ENCODE peak calls at places on chromosomes 2 and 18, in seven cellular contexts. One of them, this sample, is unnamed. For H3K27me3, the result is how much of the 10 kb centered on the place peaks cover.

GRCh38 chr2:115359550-115359949 is 917.1 kb downstream of the DPP10 start:
- DNase-seq in SK-N-SH: no peak
- DNase-seq in HCT116: no peak
- DNase-seq in GM12878: no peak
- DNase-seq in HepG2: no peak
- DNase-seq in K562: no peak
- DNase-seq in H1: no peak
- DNase-seq in this sample: no peak

GRCh38 chr2:128405981-128406601 is 87.4 kb upstream of the HS6ST1 start:
- DNase-seq in SK-N-SH: peak
- DNase-seq in HCT116: no peak
- DNase-seq in GM12878: no peak
- DNase-seq in HepG2: no peak
- DNase-seq in K562: no peak
- DNase-seq in H1: no peak
- DNase-seq in this sample: no peak

GRCh38 chr2:54052825-54053718 is 62.3 kb upstream of the ACYP2 start:
- DNase-seq in SK-N-SH: no peak
- DNase-seq in HCT116: no peak
- DNase-seq in GM12878: no peak
- DNase-seq in HepG2: no peak
- DNase-seq in K562: no peak
- DNase-seq in H1: no peak
- DNase-seq in this sample: peak

GRCh38 chr2:106095478-106096392 is 98.4 kb downstream of the UXS1 start:
- DNase-seq in SK-N-SH: no peak
- DNase-seq in HCT116: no peak
- DNase-seq in GM12878: no peak
- DNase-seq in HepG2: no peak
- DNase-seq in K562: no peak
- DNase-seq in H1: no peak
- DNase-seq in this sample: no peak

GRCh38 chr2:20065885-20066602 is 14.6 kb upstream of the LAPTM4A start:
- DNase-seq in SK-N-SH: peak
- DNase-seq in HCT116: no peak
- DNase-seq in GM12878: no peak
- DNase-seq in HepG2: peak
- DNase-seq in K562: no peak
- DNase-seq in H1: no peak
- DNase-seq in this sample: no peak

GRCh38 chr18:69883781-69884180 is 63.9 kb downstream of the CD226 start:
- DNase-seq in SK-N-SH: no peak
- DNase-seq in HCT116: no peak
- DNase-seq in GM12878: no peak
- DNase-seq in HepG2: no peak
- DNase-seq in K562: no peak
- DNase-seq in H1: no peak
- DNase-seq in this sample: no peak

GRCh38 chr2:206176886-206177285 is 17.2 kb downstream of the EEF1B2 start:
- DNase-seq in SK-N-SH: no peak
- DNase-seq in HCT116: no peak
- DNase-seq in GM12878: no peak
- DNase-seq in HepG2: no peak
- DNase-seq in K562: no peak
- DNase-seq in H1: no peak
- DNase-seq in this sample: no peak

GRCh38 chr2:47008381-47009280 is 93.0 kb upstream of the MCFD2 start:
- DNase-seq in SK-N-SH: peak
- DNase-seq in HCT116: no peak
- DNase-seq in GM12878: no peak
- DNase-seq in HepG2: peak
- DNase-seq in K562: no peak
- DNase-seq in H1: no peak
- DNase-seq in this sample: peak

GRCh38 chr18:79951545-79952456 is at the start of gene SLC66A2:
- DNase-seq in SK-N-SH: peak
- DNase-seq in HCT116: peak
- DNase-seq in GM12878: no peak
- DNase-seq in HepG2: peak
- DNase-seq in K562: peak
- DNase-seq in H1: peak
- DNase-seq in this sample: no peak

GRCh38 chr18:57142361-57142760 is 4.5 kb upstream of the BOD1L2 start:
- DNase-seq in SK-N-SH: no peak
- DNase-seq in HCT116: no peak
- DNase-seq in GM12878: no peak
- DNase-seq in HepG2: no peak
- DNase-seq in K562: no peak
- DNase-seq in H1: no peak
- DNase-seq in this sample: no peak

GRCh38 chr18:8121942-8122480 is 487.2 kb upstream of the RAB12 start:
- DNase-seq in SK-N-SH: no peak
- DNase-seq in HCT116: peak
- DNase-seq in GM12878: no peak
- DNase-seq in HepG2: no peak
- DNase-seq in K562: no peak
- DNase-seq in H1: no peak
- DNase-seq in this sample: peak

GRCh38 chr2:8402222-8402621 is 279.6 kb upstream of the ID2 start:
- DNase-seq in SK-N-SH: no peak
- DNase-seq in HCT116: no peak
- DNase-seq in GM12878: no peak
- DNase-seq in HepG2: no peak
- DNase-seq in K562: no peak
- DNase-seq in H1: no peak
- DNase-seq in this sample: no peak

GRCh38 chr2:162344617-162344950 is 652 bp downstream of the GCA start:
- DNase-seq in SK-N-SH: no peak
- DNase-seq in HCT116: no peak
- DNase-seq in GM12878: no peak
- DNase-seq in HepG2: peak
- DNase-seq in K562: no peak
- DNase-seq in H1: no peak
- DNase-seq in this sample: no peak

GRCh38 chr2:43507137-43507536 is 88.7 kb downstream of the THADA start:
- DNase-seq in SK-N-SH: no peak
- DNase-seq in HCT116: no peak
- DNase-seq in GM12878: no peak
- DNase-seq in HepG2: peak
- DNase-seq in K562: no peak
- DNase-seq in H1: no peak
- DNase-seq in this sample: no peak

GRCh38 chr2:120702061-120702460 is 33.6 kb upstream of the GLI2 start:
- DNase-seq in SK-N-SH: no peak
- DNase-seq in HCT116: no peak
- DNase-seq in GM12878: no peak
- DNase-seq in HepG2: no peak
- DNase-seq in K562: no peak
- DNase-seq in H1: no peak
- DNase-seq in this sample: no peak

GRCh38 chr2:231614559-231615057 is 21.9 kb downstream of the TEX44 start:
- DNase-seq in SK-N-SH: peak
- DNase-seq in HCT116: no peak
- DNase-seq in GM12878: no peak
- DNase-seq in HepG2: no peak
- DNase-seq in K562: no peak
- DNase-seq in H1: peak
- DNase-seq in this sample: no peak

DNA sequence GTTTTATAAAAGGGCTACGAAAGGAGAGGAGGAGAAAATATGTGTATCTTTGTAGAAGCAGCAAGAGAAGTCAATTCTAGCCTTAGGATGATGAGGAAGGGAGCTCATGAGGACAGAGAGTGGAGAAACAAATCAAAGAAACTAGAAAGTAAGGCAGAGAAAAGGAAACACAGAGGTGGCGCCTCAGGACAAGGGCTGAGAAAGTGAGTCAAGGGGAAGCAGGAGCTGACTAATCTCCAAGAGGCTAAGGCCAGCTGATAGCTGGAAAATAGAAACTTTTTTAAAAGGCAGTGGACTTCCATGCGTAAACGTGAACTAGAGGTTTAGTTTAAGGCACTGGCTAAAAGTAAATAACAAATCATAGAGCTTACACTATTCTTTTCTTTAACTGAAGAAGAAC is 173.3 kb downstream of the ANKRD44 start:
- DNase-seq in SK-N-SH: no peak
- DNase-seq in HCT116: no peak
- DNase-seq in GM12878: no peak
- DNase-seq in HepG2: no peak
- DNase-seq in K562: no peak
- DNase-seq in H1: no peak
- DNase-seq in this sample: no peak
- TF ChIP-seq YY1 in SK-N-SH: no peak
- TF ChIP-seq YY1 in HCT116: no peak
- TF ChIP-seq YY1 in GM12878: no peak
- TF ChIP-seq YY1 in HepG2: no peak
- TF ChIP-seq YY1 in K562: no peak
- TF ChIP-seq YY1 in H1: no peak
- TF ChIP-seq YY1 in this sample: no peak

GRCh38 chr18:35345460-35345921 is 1.3 kb upstream of the ZNF24 start:
- DNase-seq in SK-N-SH: no peak
- DNase-seq in HCT116: no peak
- DNase-seq in GM12878: peak
- DNase-seq in HepG2: peak
- DNase-seq in K562: no peak
- DNase-seq in H1: no peak
- DNase-seq in this sample: no peak
- H3K4me3 ChIP-seq in SK-N-SH: no peak
- H3K4me3 ChIP-seq in HCT116: no peak
- H3K4me3 ChIP-seq in GM12878: no peak
- H3K4me3 ChIP-seq in HepG2: peak
- H3K4me3 ChIP-seq in K562: no peak
- H3K4me3 ChIP-seq in H1: no peak
- H3K4me3 ChIP-seq in this sample: no peak

DNA sequence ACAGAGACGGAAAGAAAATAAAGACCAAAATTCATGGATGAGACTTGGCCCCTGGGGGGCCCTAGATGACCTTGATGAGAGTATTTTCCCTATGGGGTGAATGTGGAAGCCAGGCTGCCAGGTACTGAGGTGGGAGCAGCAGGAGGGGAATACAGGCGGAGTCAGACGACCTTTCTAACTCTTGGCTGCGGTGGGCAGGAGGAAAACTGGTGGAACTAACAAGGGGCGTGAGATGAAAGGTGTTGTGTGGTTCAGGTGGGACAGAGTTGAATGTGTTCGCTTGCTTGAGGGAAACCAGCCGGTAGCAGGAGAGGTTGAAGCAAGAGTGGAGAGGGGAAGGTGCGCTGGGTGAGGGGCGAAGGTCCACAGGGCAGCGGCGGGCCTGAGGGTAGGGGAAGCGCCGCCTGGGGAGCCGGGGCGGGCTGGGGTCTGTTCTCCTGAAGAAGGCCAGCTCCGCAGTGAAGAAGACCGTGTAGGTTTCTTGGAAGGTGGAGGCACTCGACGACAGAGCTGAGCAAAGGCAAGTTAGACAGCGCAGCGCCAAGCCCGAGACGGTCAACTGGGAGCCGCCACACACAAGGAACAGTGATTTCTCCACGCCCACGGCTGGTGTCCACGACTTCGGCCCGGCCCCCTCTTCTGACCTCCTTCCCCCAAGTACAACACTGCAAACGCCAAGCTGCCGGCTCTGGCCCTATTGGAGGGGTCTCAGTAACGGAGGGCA is 61.7 kb downstream of the GNAL start:
- DNase-seq in SK-N-SH: no peak
- DNase-seq in HCT116: no peak
- DNase-seq in GM12878: no peak
- DNase-seq in HepG2: no peak
- DNase-seq in K562: no peak
- DNase-seq in H1: no peak
- DNase-seq in this sample: no peak
- H3K27me3 ChIP-seq in SK-N-SH: half or more
- H3K27me3 ChIP-seq in HCT116: under half
- H3K27me3 ChIP-seq in GM12878: under half
- H3K27me3 ChIP-seq in HepG2: under half
- H3K27me3 ChIP-seq in K562: half or more
- H3K27me3 ChIP-seq in H1: under half
- H3K27me3 ChIP-seq in this sample: under half

GRCh38 chr2:15163316-15163715 is 397.8 kb downstream of the NBAS start:
- DNase-seq in SK-N-SH: no peak
- DNase-seq in HCT116: no peak
- DNase-seq in GM12878: no peak
- DNase-seq in HepG2: no peak
- DNase-seq in K562: no peak
- DNase-seq in H1: no peak
- DNase-seq in this sample: no peak
- TF ChIP-seq YY1 in SK-N-SH: no peak
- TF ChIP-seq YY1 in HCT116: no peak
- TF ChIP-seq YY1 in GM12878: no peak
- TF ChIP-seq YY1 in HepG2: no peak
- TF ChIP-seq YY1 in K562: no peak
- TF ChIP-seq YY1 in H1: no peak
- TF ChIP-seq YY1 in this sample: no peak

This sample was measured in NT2/D1.